ENCODE peak calls at places on chromosomes 1 and 21, in six cellular contexts. P, R, D, H, S and I are unnamed samples.

GRCh38 chr1:243415663-243416365 is 160.0 kb downstream of the SDCCAG8 start:
- DNase-seq in P (no peak), R (peak; percentile 90), D (no peak), H (no peak), S (no peak), I (peak; percentile 100)

GRCh38 chr1:211526101-211526500 is 34.1 kb upstream of the RD3 start:
- DNase-seq in P (no peak), R (no peak), D (no peak), H (no peak), S (no peak), I (no peak)

GRCh38 chr1:36463773-36464604 is at the start of gene MRPS15:
- DNase-seq in P (peak; percentile 97), R (peak; percentile 94), D (peak; percentile 98), H (peak; percentile 98), S (peak; percentile 68), I (peak; percentile 85)

GRCh38 chr21:33844104-33844889 is 71.3 kb downstream of the ATP5PO start:
- DNase-seq in P (no peak), R (no peak), D (peak; percentile 73), H (no peak), S (no peak), I (no peak)

GRCh38 chr1:113758631-113759340 is 500 bp downstream of the PHTF1 start:
- DNase-seq in P (peak; percentile 45), R (peak; percentile 58), D (peak; percentile 83), H (peak; percentile 74), S (no peak), I (peak; percentile 45)

GRCh38 chr1:17032741-17033140 is 21.0 kb upstream of the ATP13A2 start:
- DNase-seq in P (no peak), R (no peak), D (peak; percentile 10), H (no peak), S (no peak), I (no peak)

GRCh38 chr1:77739235-77739634 is 20.4 kb downstream of the USP33 start:
- DNase-seq in P (no peak), R (no peak), D (no peak), H (no peak), S (no peak), I (no peak)

GRCh38 chr1:194076646-194077045 is 890.2 kb upstream of the B3GALT2 start:
- DNase-seq in P (no peak), R (no peak), D (no peak), H (no peak), S (no peak), I (no peak)

GRCh38 chr1:244952940-244953339 is 88.6 kb upstream of the HNRNPU start:
- DNase-seq in P (no peak), R (no peak), D (no peak), H (no peak), S (no peak), I (no peak)

GRCh38 chr1:172397221-172397620 is 23.3 kb upstream of the C1orf105 start:
- DNase-seq in P (no peak), R (no peak), D (no peak), H (no peak), S (no peak), I (no peak)

GRCh38 chr1:32894019-32894600 is 7.1 kb downstream of the TMEM54 start:
- DNase-seq in P (no peak), R (peak; percentile 45), D (no peak), H (no peak), S (no peak), I (peak; percentile 33)

GRCh38 chr1:153485880-153486279 is 25.4 kb upstream of the S100A7 start:
- DNase-seq in P (no peak), R (peak; percentile 0), D (no peak), H (no peak), S (no peak), I (no peak)

GRCh38 chr1:61781151-61781550 is 38.9 kb downstream of the PATJ start:
- DNase-seq in P (no peak), R (no peak), D (no peak), H (no peak), S (no peak), I (no peak)

GRCh38 chr1:231699769-231700168 is 73.2 kb downstream of the DISC1 start:
- DNase-seq in P (no peak), R (no peak), D (no peak), H (no peak), S (no peak), I (no peak)

GRCh38 chr21:29185172-29185571 is 54.7 kb downstream of the MAP3K7CL start:
- DNase-seq in P (no peak), R (no peak), D (no peak), H (no peak), S (no peak), I (no peak)

GRCh38 chr1:201504179-201504631 is 2.7 kb downstream of the CSRP1 start:
- DNase-seq in P (no peak), R (no peak), D (no peak), H (no peak), S (no peak), I (no peak)

GRCh38 chr1:215423288-215423687 is 143.8 kb upstream of the KCTD3 start:
- DNase-seq in P (no peak), R (no peak), D (no peak), H (no peak), S (no peak), I (no peak)

GRCh38 chr1:245046310-245046709 is 108.5 kb upstream of the KIF26B start:
- DNase-seq in P (no peak), R (no peak), D (no peak), H (no peak), S (no peak), I (no peak)

GRCh38 chr1:153697873-153698647 is 19.6 kb downstream of the NPR1 start:
- DNase-seq in P (no peak), R (no peak), D (no peak), H (no peak), S (no peak), I (no peak)

GRCh38 chr21:46298083-46298412 is 11.9 kb downstream of the YBEY start:
- DNase-seq in P (no peak), R (no peak), D (no peak), H (no peak), S (no peak), I (no peak)

GRCh38 chr1:87778896-87779295 is 450.2 kb downstream of the LMO4 start:
- DNase-seq in P (no peak), R (no peak), D (no peak), H (no peak), S (no peak), I (no peak)

GRCh38 chr1:3529099-3529729 is 74.7 kb downstream of the ARHGEF16 start:
- DNase-seq in P (peak; percentile 66), R (no peak), D (no peak), H (no peak), S (no peak), I (peak; percentile 14)